ENCODE peak calls at places on chromosomes 6 and 20, in six cellular contexts. H, K, W, J, D and N are unnamed samples.

GRCh38 chr6:48388045-48388444 is 277.0 kb upstream of the PTCHD4 start:
- DNase-seq in D (no peak), H (no peak), J (no peak), K (no peak), W (no peak), N (no peak)

GRCh38 chr20:34880095-34880680 is 3.8 kb downstream of the ACSS2 start:
- DNase-seq in H (no peak), D (no peak), W (no peak), J (no peak), K (no peak), N (no peak)

GRCh38 chr6:167130712-167131684 is 8.1 kb downstream of the CCR6 start:
- DNase-seq in W (no peak), D (no peak), H (no peak), J (no peak), K (no peak), N (no peak)

GRCh38 chr6:96542702-96543101 is 20.2 kb upstream of the FHL5 start:
- DNase-seq in D (no peak), W (no peak), J (no peak), H (peak; percentile 49), K (peak; percentile 17), N (no peak)

GRCh38 chr20:8996817-8997512 is 71.9 kb upstream of the PLCB4 start:
- DNase-seq in K (peak; percentile 8), J (no peak), H (no peak), D (no peak), W (no peak), N (no peak)

GRCh38 chr20:56688106-56688505 is 59.0 kb downstream of the TFAP2C start:
- DNase-seq in H (no peak), W (no peak), J (no peak), D (no peak), K (no peak), N (no peak)

GRCh38 chr6:145469021-145469420 is 266.3 kb downstream of the EPM2A start:
- DNase-seq in D (no peak), J (no peak), K (no peak), H (no peak), W (no peak), N (no peak)

GRCh38 chr6:96058094-96058493 is 42.3 kb downstream of the FUT9 start:
- DNase-seq in W (no peak), J (no peak), D (no peak), K (no peak), H (no peak), N (no peak)

GRCh38 chr6:105726902-105727655 is 324.2 kb upstream of the PREP start:
- DNase-seq in D (no peak), W (peak; percentile 89), K (peak; percentile 39), J (peak; percentile 66), H (peak; percentile 49), N (peak; percentile 57)

GRCh38 chr20:10771435-10772140 is 97.8 kb upstream of the JAG1 start:
- DNase-seq in W (no peak), D (no peak), H (no peak), K (peak; percentile 13), J (peak; percentile 38), N (no peak)

GRCh38 chr6:156827382-156827781 is 50.2 kb downstream of the ARID1B start:
- DNase-seq in J (no peak), K (peak; percentile 44), W (no peak), H (peak; percentile 51), D (no peak), N (no peak)

GRCh38 chr6:133591330-133591729 is 297.6 kb upstream of the TCF21 start:
- DNase-seq in D (no peak), W (no peak), H (peak; percentile 55), K (peak; percentile 34), J (peak; percentile 57), N (no peak)

GRCh38 chr6:6631053-6631452 is 42.5 kb downstream of the LY86 start:
- DNase-seq in J (no peak), H (no peak), W (no peak), D (no peak), K (no peak), N (no peak)

GRCh38 chr20:55792049-55792448 is 213.3 kb downstream of the CBLN4 start:
- DNase-seq in D (no peak), H (no peak), W (no peak), K (no peak), J (no peak), N (no peak)

GRCh38 chr6:143842902-143843688 is at the start of gene LTV1:
- DNase-seq in J (peak; percentile 96), W (peak; percentile 92), D (peak; percentile 99), K (peak; percentile 97), H (peak; percentile 99), N (peak; percentile 67)

GRCh38 chr6:143845033-143845432 is 1.9 kb downstream of the LTV1 start:
- DNase-seq in K (no peak), H (no peak), D (no peak), W (no peak), J (no peak), N (no peak)

GRCh38 chr6:143840595-143840994 is 2.5 kb upstream of the LTV1 start:
- DNase-seq in W (no peak), K (no peak), J (no peak), H (no peak), D (no peak), N (no peak)

GRCh38 chr6:143843689-143844405 is 709 bp downstream of the LTV1 start:
- DNase-seq in H (peak; percentile 59), W (no peak), D (no peak), J (peak; percentile 11), K (peak; percentile 8), N (no peak)

GRCh38 chr6:143842468-143842901 is 653 bp upstream of the LTV1 start:
- DNase-seq in D (no peak), J (peak; percentile 59), W (no peak), K (no peak), H (peak; percentile 71), N (no peak)
- H3K9ac ChIP-seq in D (peak overlapping the region; percentile 94), J (peak overlapping the region; percentile 93), W (peak overlapping the region; percentile 95), K (peak overlapping the region; percentile 92), H (peak overlapping the region; percentile 99), N (peak overlapping the region; percentile 97)

GRCh38 chr6:45075246-45075645 is 252.9 kb upstream of the RUNX2 start:
- DNase-seq in D (no peak), J (peak; percentile 94), K (peak; percentile 96), H (peak; percentile 95), W (peak; percentile 96), N (peak; percentile 23)

GRCh38 chr6:45081634-45082033 is 246.5 kb upstream of the RUNX2 start:
- DNase-seq in W (no peak), J (no peak), H (no peak), K (no peak), D (no peak), N (no peak)

GRCh38 chr6:45082091-45082490 is 246.0 kb upstream of the RUNX2 start:
- DNase-seq in K (no peak), J (no peak), W (no peak), D (no peak), H (peak; percentile 3), N (no peak)

GRCh38 chr6:45076217-45076616 is 251.9 kb upstream of the RUNX2 start:
- DNase-seq in H (peak; percentile 57), W (no peak), D (no peak), J (peak; percentile 73), K (peak; percentile 17), N (no peak)

DNA sequence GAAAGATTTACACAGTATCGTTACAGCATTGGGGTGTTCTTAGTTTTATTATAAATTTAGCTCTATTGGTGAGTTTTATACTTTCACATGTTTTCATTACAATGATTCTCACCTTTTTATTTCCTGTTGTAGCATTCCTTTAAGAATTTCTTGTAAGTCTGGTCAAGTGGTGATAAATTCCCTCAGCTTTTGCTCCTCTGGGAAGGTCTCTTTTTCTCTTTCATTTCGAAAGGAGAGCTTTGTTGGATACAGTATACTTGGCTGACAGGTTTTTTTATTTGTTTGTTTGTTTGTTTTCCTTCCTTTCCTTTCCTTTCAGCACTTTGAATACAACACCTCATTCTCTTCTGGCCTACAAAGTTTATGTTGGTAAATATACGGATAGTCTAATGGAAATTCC is 249.7 kb upstream of the RUNX2 start:
- DNase-seq in W (no peak), D (no peak), K (no peak), J (no peak), H (no peak), N (no peak)
- H3K4me3 ChIP-seq in W (no peak overlapping the region), D (no peak overlapping the region), K (no peak overlapping the region), J (no peak overlapping the region), H (no peak overlapping the region), N (no peak overlapping the region)

GRCh38 chr6:44219053-44219814 is 2.5 kb downstream of the MYMX start:
- DNase-seq in W (no peak), J (peak; percentile 55), H (peak; percentile 73), D (peak; percentile 97), K (peak; percentile 63), N (no peak)
- H3K9ac ChIP-seq in W (no peak overlapping the region), J (peak overlapping the region; percentile 32), H (peak overlapping the region; percentile 49), D (peak overlapping the region; percentile 44), K (peak overlapping the region; percentile 65), N (no peak overlapping the region)

DNA sequence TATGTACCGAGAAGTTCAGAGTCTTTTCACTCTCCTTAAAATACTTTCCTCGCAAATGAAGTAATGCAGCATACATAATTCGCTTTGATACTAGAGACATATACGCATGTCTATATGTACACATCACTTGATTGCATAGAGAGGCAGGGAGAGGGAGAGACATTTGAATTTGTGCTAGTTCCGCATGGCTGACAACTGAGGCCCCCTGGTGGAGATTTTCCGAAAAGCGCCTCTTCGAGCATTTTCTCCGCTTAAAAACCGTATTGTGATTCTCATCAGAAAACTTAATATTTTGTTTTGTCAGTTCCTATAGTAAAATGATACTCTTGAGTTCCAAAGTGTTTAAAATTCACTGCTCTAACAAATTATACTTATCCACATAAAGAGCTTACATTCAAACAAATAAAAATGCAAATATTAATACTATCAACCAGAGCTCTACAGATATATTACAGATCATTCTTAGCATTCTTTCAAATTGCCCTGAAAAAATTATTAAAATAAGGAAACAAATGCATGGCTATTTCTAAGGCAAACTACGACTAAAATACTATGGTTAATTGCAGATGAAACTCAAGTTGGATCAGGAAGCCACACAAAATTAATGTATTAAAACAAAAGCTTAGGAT is 636 bp downstream of the MYLK4 start:
- DNase-seq in J (peak; percentile 60), H (peak; percentile 61), K (peak; percentile 72), D (no peak), W (no peak), N (no peak)
- H3K4me3 ChIP-seq in J (no peak overlapping the region), H (no peak overlapping the region), K (no peak overlapping the region), D (no peak overlapping the region), W (no peak overlapping the region), N (no peak overlapping the region)